ENCODE peak calls at places on chromosomes 3 and 15, in four cellular contexts. P is HepG2, Q is IMR-90, D is A549. H is an unnamed sample.

GRCh38 chr15:88225484-88225883 is 31.1 kb downstream of the NTRK3 start:
- DNase-seq in P (no peak), Q (no peak), D (no peak), H (no peak)

GRCh38 chr15:88741046-88741445 is 62.2 kb upstream of the ACAN start:
- DNase-seq in P (no peak), Q (no peak), D (no peak), H (no peak)

GRCh38 chr3:150371741-150372254 is 36.3 kb upstream of the TSC22D2 start:
- DNase-seq in P (peak), Q (peak), D (peak), H (peak)

GRCh38 chr15:70504305-70504951 is 258.9 kb downstream of the UACA start:
- DNase-seq in P (no peak), Q (peak), D (no peak), H (no peak)

GRCh38 chr3:54954019-54954418 is 26.2 kb upstream of the LRTM1 start:
- DNase-seq in P (no peak), Q (peak), D (peak), H (peak)

GRCh38 chr3:171967932-171968678 is 71.3 kb upstream of the FNDC3B start:
- DNase-seq in P (no peak), Q (peak), D (no peak), H (no peak)

GRCh38 chr3:57624801-57625200 is 27.7 kb upstream of the ARF4 start:
- DNase-seq in P (no peak), Q (no peak), D (no peak), H (no peak)

GRCh38 chr15:72785452-72786243 is 2.1 kb upstream of the ADPGK start:
- DNase-seq in P (no peak), Q (peak), D (no peak), H (peak)

GRCh38 chr3:170130532-170130931 is 51.0 kb downstream of the PHC3 start:
- DNase-seq in P (no peak), Q (no peak), D (no peak), H (no peak)

GRCh38 chr3:170128259-170128976 is 53.1 kb downstream of the PHC3 start:
- DNase-seq in P (no peak), Q (no peak), D (no peak), H (no peak)

GRCh38 chr3:170132335-170132734 is 49.2 kb downstream of the PHC3 start:
- DNase-seq in P (no peak), Q (no peak), D (no peak), H (no peak)

GRCh38 chr3:170128977-170129431 is 52.5 kb downstream of the PHC3 start:
- DNase-seq in P (no peak), Q (peak), D (no peak), H (no peak)
- H3K4me3 ChIP-seq in P (no peak), Q (no peak), D (no peak), H (no peak)

DNA sequence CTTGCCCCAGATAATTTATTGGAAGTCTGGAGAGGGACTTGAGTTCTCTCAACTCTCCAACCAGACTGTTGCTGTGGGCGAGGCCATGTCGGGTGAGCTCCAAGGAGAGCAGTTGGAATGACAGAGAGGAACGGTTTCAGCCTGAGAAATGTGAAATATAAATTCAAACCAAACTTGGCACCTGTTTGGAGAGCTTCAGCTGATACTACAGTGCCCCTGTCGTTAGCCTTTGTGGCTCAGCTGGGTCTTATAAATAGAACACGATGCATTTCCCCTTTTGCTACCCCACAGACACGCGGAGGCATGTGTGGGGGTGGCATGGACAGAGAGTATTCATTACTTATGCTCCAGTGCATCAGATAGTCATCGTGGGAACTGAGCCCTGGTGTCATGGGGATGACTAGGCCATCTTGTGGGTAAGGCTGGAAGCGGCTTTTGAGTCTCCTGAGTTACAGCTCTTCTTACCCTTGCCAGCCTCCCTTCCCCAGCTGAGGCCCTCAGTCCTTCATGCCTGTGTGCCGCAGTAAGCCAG is 15.6 kb downstream of the SMAD3 start:
- DNase-seq in P (no peak), Q (peak), D (no peak), H (no peak)
- TF ChIP-seq CTCF in P (peak), Q (peak), D (peak), H (no peak)

DNA sequence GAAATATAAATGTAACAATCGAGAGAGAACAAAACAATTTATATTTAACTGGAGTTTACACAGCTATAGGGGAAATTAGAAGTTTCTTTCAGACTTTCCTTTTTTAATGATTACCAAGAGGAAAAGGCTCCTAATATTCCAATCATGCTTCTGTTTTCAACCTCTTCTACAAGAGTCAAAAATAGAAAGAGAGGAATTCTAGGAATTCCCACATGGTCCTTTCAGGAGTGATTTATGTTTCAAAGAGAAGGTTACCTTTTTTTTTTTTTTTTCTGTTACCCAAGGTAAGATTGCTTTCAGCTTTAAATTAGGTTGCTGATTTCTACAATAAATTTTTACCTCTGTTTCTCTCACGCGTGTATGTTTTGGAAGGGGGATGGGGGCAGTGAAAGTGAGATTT is 355.3 kb upstream of the DCBLD2 start:
- DNase-seq in P (no peak), Q (no peak), D (no peak), H (no peak)
- H3K27ac ChIP-seq in P (no peak), Q (no peak), D (no peak), H (no peak)

GRCh38 chr3:188217681-188218080 is 63.7 kb downstream of the LPP start:
- DNase-seq in P (no peak), Q (no peak), D (no peak), H (no peak)
- H3K4me3 ChIP-seq in P (no peak), Q (no peak), D (no peak), H (no peak)

GRCh38 chr3:128590948-128591347 is 59.7 kb downstream of the RPN1 start:
- DNase-seq in P (peak), Q (no peak), D (no peak), H (no peak)
- TF ChIP-seq CTCF in P (peak), Q (peak), D (no peak), H (no peak)

GRCh38 chr3:139935866-139936817 is 1.2 kb downstream of the CLSTN2 start:
- DNase-seq in P (no peak), Q (no peak), D (no peak), H (no peak)
- H3K27ac ChIP-seq in P (no peak), Q (no peak), D (no peak), H (no peak)

GRCh38 chr3:192864943-192865342 is 52.7 kb downstream of the MB21D2 start:
- DNase-seq in P (no peak), Q (peak), D (no peak), H (no peak)

GRCh38 chr3:192860464-192860863 is 57.2 kb downstream of the MB21D2 start:
- DNase-seq in P (no peak), Q (no peak), D (no peak), H (no peak)

GRCh38 chr3:192858849-192859585 is 58.6 kb downstream of the MB21D2 start:
- DNase-seq in P (no peak), Q (no peak), D (no peak), H (no peak)

GRCh38 chr3:192862408-192863385 is 55.0 kb downstream of the MB21D2 start:
- DNase-seq in P (no peak), Q (peak), D (no peak), H (no peak)

GRCh38 chr3:192861972-192862371 is 55.7 kb downstream of the MB21D2 start:
- DNase-seq in P (no peak), Q (no peak), D (no peak), H (no peak)
- H3K4me3 ChIP-seq in P (no peak), Q (no peak), D (no peak), H (no peak)

H was measured in AG04450.